ENCODE peak calls at places on chromosome 5, in eight cellular contexts. H, I, E, F, G, A, Y and M are unnamed samples.

GRCh38 chr5:82862247-82862646 is 214.9 kb downstream of the TMEM167A start:
- DNase-seq in I (no peak), F (no peak), H (no peak), Y (no peak), E (no peak), G (no peak), A (no peak), M (no peak)

GRCh38 chr5:128532776-128533175 is 5.3 kb downstream of the FBN2 start:
- DNase-seq in E (no peak), A (no peak), F (no peak), G (no peak), I (no peak), Y (no peak), H (no peak), M (no peak)

GRCh38 chr5:178221857-178222256 is 10.7 kb downstream of the PHYKPL start:
- DNase-seq in Y (no peak), I (no peak), F (no peak), H (no peak), A (no peak), G (no peak), E (no peak), M (no peak)

GRCh38 chr5:53071738-53072137 is 37.8 kb downstream of the MOCS2 start:
- DNase-seq in A (no peak), G (no peak), Y (no peak), I (no peak), E (no peak), F (no peak), H (no peak), M (no peak)

GRCh38 chr5:175878544-175879438 is 7.4 kb downstream of the CPLX2 start:
- DNase-seq in I (no peak), H (no peak), A (no peak), E (no peak), F (no peak), Y (no peak), G (no peak), M (no peak)

GRCh38 chr5:69238760-69239251 is 4.1 kb downstream of the CDK7 start:
- DNase-seq in A (no peak), F (no peak), Y (no peak), I (no peak), G (no peak), H (no peak), E (no peak), M (no peak)

GRCh38 chr5:15833365-15833764 is 333.4 kb downstream of the FBXL7 start:
- DNase-seq in H (no peak), E (no peak), G (no peak), Y (no peak), F (no peak), I (no peak), A (no peak), M (no peak)

GRCh38 chr5:57836921-57837320 is 354.3 kb upstream of the ACTBL2 start:
- DNase-seq in E (no peak), I (no peak), F (no peak), Y (no peak), A (no peak), H (no peak), G (no peak), M (no peak)

GRCh38 chr5:33010851-33011250 is 299.7 kb downstream of the NPR3 start:
- DNase-seq in F (no peak), E (no peak), I (no peak), G (no peak), A (no peak), Y (no peak), H (no peak), M (no peak)